ENCODE peak calls at places on chromosomes 11 and 22, in seven cellular contexts. B, A, F, H, J, W and Q are unnamed samples.

GRCh38 chr11:15104166-15104565 is 10.6 kb upstream of the INSC start:
- DNase-seq in W (no peak), B (no peak), J (peak), H (no peak), A (no peak), F (no peak), Q (no peak)

GRCh38 chr11:76621866-76622265 is 48.7 kb downstream of the LRRC32 start:
- DNase-seq in B (no peak), F (no peak), A (no peak), H (no peak), W (peak), J (peak), Q (peak)

GRCh38 chr11:503179-503981 is 3.7 kb downstream of the RNH1 start:
- DNase-seq in F (no peak), A (no peak), B (peak), W (no peak), H (no peak), J (peak), Q (no peak)

GRCh38 chr11:400241-400729 is 6.3 kb downstream of the PKP3 start:
- DNase-seq in H (no peak), B (no peak), F (no peak), W (no peak), A (no peak), J (no peak), Q (no peak)

GRCh38 chr22:17915188-17915587 is 109.2 kb downstream of the MICAL3 start:
- DNase-seq in B (no peak), A (no peak), F (no peak), W (no peak), J (no peak), H (no peak), Q (no peak)

GRCh38 chr11:97717922-97718321 is 1302.8 kb upstream of the CNTN5 start:
- DNase-seq in H (no peak), A (no peak), J (no peak), B (no peak), W (no peak), F (no peak), Q (no peak)

GRCh38 chr11:17138562-17138961 is 61.1 kb upstream of the RPS13 start:
- DNase-seq in F (no peak), A (no peak), W (no peak), J (no peak), B (no peak), H (no peak), Q (no peak)

GRCh38 chr11:63523151-63523550 is 13.5 kb upstream of the PLAAT4 start:
- DNase-seq in H (no peak), B (peak), J (no peak), F (no peak), A (no peak), W (no peak), Q (no peak)

GRCh38 chr11:1452744-1453143 is 33.8 kb downstream of the MOB2 start:
- DNase-seq in B (no peak), H (no peak), J (no peak), A (no peak), W (no peak), F (no peak), Q (no peak)

GRCh38 chr11:117597083-117597482 is 199.9 kb downstream of the DSCAML1 start:
- DNase-seq in H (peak), F (peak), W (peak), A (peak), J (peak), B (peak), Q (peak)

DNA sequence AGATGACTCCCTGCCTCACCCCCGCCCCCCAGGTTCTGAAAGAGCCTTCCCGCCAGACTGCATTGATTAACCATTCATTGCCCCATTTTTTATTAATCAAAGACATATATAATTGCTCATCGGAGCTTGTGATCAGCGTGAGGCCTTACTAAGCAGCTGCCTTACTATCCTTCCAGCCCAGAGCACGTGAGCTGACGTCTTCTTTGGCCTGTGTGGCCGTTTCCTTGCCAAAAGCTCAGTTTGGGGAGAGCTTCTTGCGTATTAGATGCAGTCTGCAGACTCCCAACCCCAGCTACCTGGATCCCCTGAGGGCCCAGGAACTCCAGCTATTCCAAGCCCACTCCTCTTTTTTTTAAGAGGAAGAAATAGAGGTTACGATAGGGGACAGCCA is 766 bp upstream of the SLC43A3 start:
- DNase-seq in B (no peak), A (no peak), H (no peak), J (peak), F (no peak), W (no peak), Q (peak)
- H3K9ac ChIP-seq in B (no peak), A (peak), H (no peak), J (peak), F (no peak), W (peak), Q (peak)

GRCh38 chr11:119338946-119339580 is 1.6 kb downstream of the C1QTNF5 start:
- DNase-seq in F (no peak), B (no peak), J (no peak), A (no peak), W (peak), H (no peak), Q (no peak)
- H3K9ac ChIP-seq in F (no peak), B (no peak), J (peak), A (no peak), W (peak), H (peak), Q (peak)

GRCh38 chr11:31236052-31236652 is 133.4 kb downstream of the DCDC1 start:
- DNase-seq in B (peak), A (no peak), J (no peak), H (no peak), W (peak), F (no peak), Q (no peak)

GRCh38 chr11:31233425-31233824 is 136.1 kb downstream of the DCDC1 start:
- DNase-seq in B (peak), F (no peak), W (no peak), A (no peak), H (no peak), J (no peak), Q (no peak)

GRCh38 chr11:31240340-31240904 is 129.1 kb downstream of the DCDC1 start:
- DNase-seq in H (peak), J (peak), A (peak), W (peak), B (peak), F (peak), Q (peak)

DNA sequence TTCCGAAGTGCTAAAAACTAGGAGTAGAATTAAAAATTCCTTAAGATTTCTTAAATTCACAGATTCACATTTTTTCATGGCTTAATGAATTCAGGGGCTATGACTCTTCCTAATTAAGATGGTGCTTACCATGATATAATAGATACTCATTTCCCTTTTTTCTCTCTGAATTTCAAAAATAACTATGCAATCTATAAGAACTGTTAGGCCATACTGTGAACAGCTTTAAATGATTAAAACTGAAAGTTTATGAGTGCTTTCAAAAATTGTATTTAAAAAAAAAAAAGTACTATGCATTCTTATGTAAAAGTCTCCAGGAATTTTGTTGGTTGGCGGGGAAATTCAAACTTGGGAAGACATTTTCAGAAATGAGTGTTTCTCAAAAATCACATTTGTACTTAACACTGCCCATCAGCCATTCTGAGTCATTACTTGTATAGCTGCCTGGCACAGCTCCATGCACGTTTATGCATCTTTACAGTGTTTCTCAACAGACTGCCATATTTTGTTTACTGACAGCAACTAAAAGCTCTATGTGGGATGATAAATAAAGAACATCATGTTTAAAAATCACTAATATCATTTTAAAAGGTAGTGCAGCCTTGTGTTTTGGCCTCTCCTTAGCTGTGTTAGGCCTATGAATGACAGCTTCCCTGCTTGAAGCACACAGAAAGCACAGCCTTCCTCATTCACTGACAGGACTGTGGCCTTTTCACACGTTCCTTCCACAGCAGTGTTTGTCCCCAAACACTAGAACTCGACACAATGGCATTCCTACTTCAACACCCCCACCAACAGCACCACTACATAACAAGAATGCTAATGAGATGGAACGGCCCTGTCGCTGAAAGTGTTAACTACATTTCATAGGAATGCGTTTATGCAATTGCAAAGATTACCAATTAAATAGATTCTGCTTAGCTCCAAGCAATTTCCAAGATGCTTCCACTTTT is 131.4 kb downstream of the DCDC1 start:
- DNase-seq in J (no peak), H (peak), B (no peak), A (no peak), W (peak), F (peak), Q (no peak)
- H3K9ac ChIP-seq in J (no peak), H (no peak), B (no peak), A (no peak), W (no peak), F (no peak), Q (no peak)

DNA sequence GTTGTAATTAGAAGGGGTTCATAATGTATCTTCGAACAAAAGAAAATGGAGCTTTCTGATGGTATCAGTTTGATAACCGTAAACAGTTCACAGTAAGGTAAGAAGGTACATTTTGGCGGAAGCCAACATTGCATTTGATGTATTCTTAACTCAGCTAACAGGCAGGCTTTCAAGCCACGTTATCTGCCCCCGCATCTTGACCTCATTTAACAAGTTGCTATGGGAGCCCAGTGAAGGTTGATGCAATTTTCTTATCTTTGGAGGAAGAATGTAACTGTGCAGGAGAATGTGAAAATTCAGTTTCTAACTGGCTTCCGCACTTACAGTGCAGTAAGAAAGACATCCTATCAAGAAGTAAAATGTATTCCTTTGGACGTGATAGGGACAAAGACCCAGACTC is 110.6 kb downstream of the ETS1 start:
- DNase-seq in J (no peak), A (no peak), F (no peak), W (no peak), B (peak), H (no peak), Q (peak)
- H3K9ac ChIP-seq in J (no peak), A (no peak), F (no peak), W (no peak), B (no peak), H (no peak), Q (no peak)